ENCODE peak calls at places on chromosomes 11 and 22, in seven cellular contexts. One of them, this sample, is unnamed.

GRCh38 chr11:56340289-56340688 is 5.5 kb upstream of the OR8K1 start:
- DNase-seq in body of pancreas: no peak
- DNase-seq in IMR-90: no peak
- DNase-seq in thyroid gland: no peak
- DNase-seq in stomach: no peak
- DNase-seq in A549: no peak
- DNase-seq in ovary: no peak
- DNase-seq in this sample: no peak

GRCh38 chr11:93005239-93005638 is 35.8 kb downstream of the MTNR1B start:
- DNase-seq in A549: no peak
- DNase-seq in body of pancreas: no peak
- DNase-seq in ovary: no peak
- DNase-seq in stomach: no peak
- DNase-seq in thyroid gland: no peak
- DNase-seq in IMR-90: peak; percentile 63
- DNase-seq in this sample: no peak

GRCh38 chr22:46734830-46735453 is 3.1 kb downstream of the CERK start:
- DNase-seq in thyroid gland: peak; percentile 91
- DNase-seq in stomach: peak; percentile 56
- DNase-seq in A549: no peak
- DNase-seq in IMR-90: no peak
- DNase-seq in body of pancreas: peak; percentile 53
- DNase-seq in ovary: no peak
- DNase-seq in this sample: no peak

GRCh38 chr11:108985611-108986279 is 320.9 kb downstream of the DDX10 start:
- DNase-seq in ovary: no peak
- DNase-seq in body of pancreas: no peak
- DNase-seq in thyroid gland: no peak
- DNase-seq in A549: no peak
- DNase-seq in IMR-90: peak; percentile 82
- DNase-seq in stomach: no peak
- DNase-seq in this sample: no peak

GRCh38 chr22:19130959-19131684 is at the start of gene TSSK2:
- DNase-seq in IMR-90: no peak
- DNase-seq in ovary: no peak
- DNase-seq in body of pancreas: no peak
- DNase-seq in A549: no peak
- DNase-seq in stomach: no peak
- DNase-seq in thyroid gland: no peak
- DNase-seq in this sample: no peak

GRCh38 chr22:35622132-35622913 is 5.2 kb upstream of the MB start:
- DNase-seq in body of pancreas: peak; percentile 56
- DNase-seq in stomach: peak; percentile 46
- DNase-seq in A549: no peak
- DNase-seq in thyroid gland: peak; percentile 74
- DNase-seq in IMR-90: no peak
- DNase-seq in ovary: peak; percentile 46
- DNase-seq in this sample: peak; percentile 38

GRCh38 chr11:17531818-17532131 is 12.4 kb downstream of the USH1C start:
- DNase-seq in A549: no peak
- DNase-seq in stomach: no peak
- DNase-seq in ovary: no peak
- DNase-seq in body of pancreas: no peak
- DNase-seq in IMR-90: peak; percentile 64
- DNase-seq in thyroid gland: no peak
- DNase-seq in this sample: no peak

GRCh38 chr11:120707663-120708062 is 196.1 kb downstream of the GRIK4 start:
- DNase-seq in stomach: no peak
- DNase-seq in thyroid gland: no peak
- DNase-seq in IMR-90: no peak
- DNase-seq in ovary: no peak
- DNase-seq in body of pancreas: no peak
- DNase-seq in A549: no peak
- DNase-seq in this sample: no peak

GRCh38 chr22:31099386-31099785 is 8.0 kb downstream of the SELENOM start:
- DNase-seq in stomach: no peak
- DNase-seq in A549: no peak
- DNase-seq in thyroid gland: no peak
- DNase-seq in ovary: no peak
- DNase-seq in body of pancreas: no peak
- DNase-seq in IMR-90: peak; percentile 40
- DNase-seq in this sample: no peak

GRCh38 chr22:17120711-17121234 is 387 bp downstream of the TMEM121B start:
- DNase-seq in stomach: no peak
- DNase-seq in IMR-90: no peak
- DNase-seq in body of pancreas: no peak
- DNase-seq in A549: no peak
- DNase-seq in ovary: no peak
- DNase-seq in thyroid gland: no peak
- DNase-seq in this sample: peak; percentile 31

GRCh38 chr11:27472398-27473016 is at the start of gene LGR4:
- DNase-seq in body of pancreas: peak; percentile 97
- DNase-seq in A549: peak; percentile 84
- DNase-seq in IMR-90: peak; percentile 90
- DNase-seq in ovary: peak; percentile 89
- DNase-seq in stomach: peak; percentile 95
- DNase-seq in thyroid gland: peak; percentile 97
- DNase-seq in this sample: peak; percentile 99

GRCh38 chr22:39634530-39635399 is 64.2 kb downstream of the CACNA1I start:
- DNase-seq in A549: peak; percentile 78
- DNase-seq in body of pancreas: peak; percentile 53
- DNase-seq in IMR-90: peak; percentile 92
- DNase-seq in stomach: peak; percentile 44
- DNase-seq in thyroid gland: peak; percentile 79
- DNase-seq in ovary: no peak
- DNase-seq in this sample: no peak

GRCh38 chr22:46421272-46421671 is 85.8 kb downstream of the TRMU start:
- DNase-seq in ovary: no peak
- DNase-seq in thyroid gland: no peak
- DNase-seq in A549: no peak
- DNase-seq in body of pancreas: no peak
- DNase-seq in IMR-90: no peak
- DNase-seq in stomach: no peak
- DNase-seq in this sample: no peak

GRCh38 chr11:1178906-1179305 is 21.2 kb downstream of the MUC5AC start:
- DNase-seq in ovary: no peak
- DNase-seq in stomach: no peak
- DNase-seq in thyroid gland: no peak
- DNase-seq in IMR-90: no peak
- DNase-seq in A549: no peak
- DNase-seq in body of pancreas: no peak
- DNase-seq in this sample: no peak

GRCh38 chr11:27694992-27695391 is 5.3 kb downstream of the BDNF start:
- DNase-seq in ovary: no peak
- DNase-seq in body of pancreas: no peak
- DNase-seq in thyroid gland: no peak
- DNase-seq in IMR-90: no peak
- DNase-seq in stomach: no peak
- DNase-seq in A549: no peak
- DNase-seq in this sample: no peak

GRCh38 chr11:44979536-44980399 is 29.1 kb upstream of the TP53I11 start:
- DNase-seq in thyroid gland: peak; percentile 87
- DNase-seq in IMR-90: no peak
- DNase-seq in stomach: peak; percentile 92
- DNase-seq in ovary: no peak
- DNase-seq in body of pancreas: peak; percentile 90
- DNase-seq in A549: peak; percentile 75
- DNase-seq in this sample: no peak

GRCh38 chr11:57311109-57311936 is 13.4 kb downstream of the TNKS1BP1 start:
- DNase-seq in A549: peak; percentile 98
- DNase-seq in stomach: peak; percentile 94
- DNase-seq in body of pancreas: peak; percentile 98
- DNase-seq in ovary: peak; percentile 92
- DNase-seq in thyroid gland: peak; percentile 97
- DNase-seq in IMR-90: peak; percentile 97
- DNase-seq in this sample: peak; percentile 86

GRCh38 chr22:36741204-36741793 is 34.6 kb downstream of the IFT27 start:
- DNase-seq in body of pancreas: no peak
- DNase-seq in IMR-90: no peak
- DNase-seq in stomach: peak; percentile 5
- DNase-seq in A549: peak; percentile 20
- DNase-seq in ovary: no peak
- DNase-seq in thyroid gland: no peak
- DNase-seq in this sample: peak; percentile 26

GRCh38 chr11:37527545-37527944 is 929.5 kb upstream of the RAG2 start:
- DNase-seq in thyroid gland: no peak
- DNase-seq in body of pancreas: no peak
- DNase-seq in stomach: no peak
- DNase-seq in A549: no peak
- DNase-seq in ovary: no peak
- DNase-seq in IMR-90: no peak
- DNase-seq in this sample: no peak

GRCh38 chr11:37525336-37525735 is 927.3 kb upstream of the RAG2 start:
- DNase-seq in ovary: no peak
- DNase-seq in IMR-90: peak; percentile 38
- DNase-seq in stomach: no peak
- DNase-seq in A549: no peak
- DNase-seq in body of pancreas: no peak
- DNase-seq in thyroid gland: no peak
- DNase-seq in this sample: no peak
- TF ChIP-seq CTCF in ovary: no peak
- TF ChIP-seq CTCF in IMR-90: peak; percentile 52
- TF ChIP-seq CTCF in stomach: no peak
- TF ChIP-seq CTCF in A549: no peak
- TF ChIP-seq CTCF in body of pancreas: no peak
- TF ChIP-seq CTCF in thyroid gland: no peak
- TF ChIP-seq CTCF in this sample: peak; percentile 13

GRCh38 chr22:33397381-33397907 is 339.3 kb upstream of the SYN3 start:
- DNase-seq in ovary: no peak
- DNase-seq in IMR-90: peak; percentile 1
- DNase-seq in thyroid gland: no peak
- DNase-seq in body of pancreas: no peak
- DNase-seq in A549: no peak
- DNase-seq in stomach: no peak
- DNase-seq in this sample: no peak

GRCh38 chr22:33389927-33390326 is 331.7 kb upstream of the SYN3 start:
- DNase-seq in ovary: no peak
- DNase-seq in stomach: no peak
- DNase-seq in A549: no peak
- DNase-seq in body of pancreas: no peak
- DNase-seq in IMR-90: peak; percentile 41
- DNase-seq in thyroid gland: no peak
- DNase-seq in this sample: no peak

GRCh38 chr22:33391298-33391697 is 333.1 kb upstream of the SYN3 start:
- DNase-seq in stomach: no peak
- DNase-seq in thyroid gland: no peak
- DNase-seq in A549: no peak
- DNase-seq in ovary: no peak
- DNase-seq in IMR-90: no peak
- DNase-seq in body of pancreas: no peak
- DNase-seq in this sample: no peak

GRCh38 chr22:33393432-33393831 is 335.3 kb upstream of the SYN3 start:
- DNase-seq in stomach: no peak
- DNase-seq in A549: no peak
- DNase-seq in body of pancreas: no peak
- DNase-seq in thyroid gland: no peak
- DNase-seq in ovary: no peak
- DNase-seq in IMR-90: no peak
- DNase-seq in this sample: no peak
- H3K27ac ChIP-seq in stomach: no peak overlapping the region
- H3K27ac ChIP-seq in A549: no peak overlapping the region
- H3K27ac ChIP-seq in body of pancreas: no peak overlapping the region
- H3K27ac ChIP-seq in thyroid gland: no peak overlapping the region
- H3K27ac ChIP-seq in ovary: no peak overlapping the region
- H3K27ac ChIP-seq in IMR-90: no peak overlapping the region
- H3K27ac ChIP-seq in this sample: no peak overlapping the region

DNA sequence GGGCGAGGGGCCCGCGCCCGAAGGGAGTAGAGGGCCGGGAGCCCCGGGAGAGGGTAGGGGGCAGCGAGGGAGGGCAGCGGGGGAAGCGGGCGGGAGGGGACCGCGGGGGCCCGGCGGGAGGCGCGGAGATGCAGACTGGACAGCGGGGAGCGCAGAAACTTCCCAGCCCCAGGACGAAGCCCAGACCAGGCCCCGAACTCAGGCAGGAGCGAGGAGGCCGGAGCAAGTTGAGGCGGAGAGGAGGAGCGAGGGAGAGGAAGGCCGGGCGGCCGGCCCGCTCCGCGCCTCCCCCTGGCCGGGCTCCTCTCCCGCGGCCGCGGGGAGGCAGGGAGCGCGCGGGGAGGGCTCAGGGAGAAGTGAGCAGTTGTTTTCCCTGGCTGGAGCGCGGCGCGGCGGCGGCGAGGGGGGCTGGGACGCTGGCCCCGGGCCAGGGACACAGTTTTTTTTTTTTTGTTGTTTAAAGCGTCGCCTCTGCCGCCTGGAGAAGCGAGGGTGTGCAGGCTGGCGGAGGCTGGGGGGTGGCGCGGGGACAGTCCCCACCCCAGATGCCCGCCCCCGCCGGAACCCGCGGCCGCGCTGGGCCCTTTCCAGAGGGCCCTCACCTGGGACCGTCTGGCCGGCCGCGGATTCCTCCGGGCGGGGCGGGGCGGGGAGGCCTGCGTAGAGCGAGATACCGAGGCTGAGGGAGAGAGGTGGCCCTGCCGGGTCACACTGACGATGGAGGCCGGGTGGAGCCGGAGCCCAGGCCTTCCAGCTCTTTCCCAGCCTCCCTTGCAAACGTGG is at the start of gene LTBP3:
- DNase-seq in body of pancreas: peak; percentile 89
- DNase-seq in IMR-90: peak; percentile 71
- DNase-seq in stomach: peak; percentile 87
- DNase-seq in ovary: peak; percentile 88
- DNase-seq in A549: peak; percentile 59
- DNase-seq in thyroid gland: peak; percentile 92
- DNase-seq in this sample: peak; percentile 76
- TF ChIP-seq POLR2A in body of pancreas: peak; percentile 74
- TF ChIP-seq POLR2A in IMR-90: peak; percentile 27
- TF ChIP-seq POLR2A in stomach: no peak
- TF ChIP-seq POLR2A in ovary: peak; percentile 26
- TF ChIP-seq POLR2A in A549: peak; percentile 18
- TF ChIP-seq POLR2A in thyroid gland: no peak
- TF ChIP-seq POLR2A in this sample: no peak

DNA sequence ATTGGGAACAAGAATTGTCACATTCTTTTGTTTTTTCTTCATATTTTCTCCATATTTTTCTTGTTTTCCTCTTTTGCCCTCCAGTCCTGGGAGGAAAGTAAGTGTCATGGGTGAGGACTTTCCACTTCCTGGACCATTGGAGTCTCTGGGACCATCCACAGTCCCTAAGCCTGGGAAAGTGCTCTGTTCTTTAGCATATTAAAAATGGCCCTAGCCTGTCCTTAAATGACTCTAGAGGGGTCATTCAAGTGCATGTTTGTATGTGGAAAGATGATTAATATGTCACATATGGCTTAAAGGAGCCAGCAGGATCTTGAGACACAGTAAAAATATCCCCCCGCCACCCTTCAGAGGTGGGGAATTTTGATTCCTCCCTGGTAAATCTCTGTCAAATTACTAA is 20.1 kb upstream of the SCGB1D1 start:
- DNase-seq in ovary: no peak
- DNase-seq in A549: no peak
- DNase-seq in IMR-90: no peak
- DNase-seq in stomach: no peak
- DNase-seq in thyroid gland: no peak
- DNase-seq in body of pancreas: no peak
- DNase-seq in this sample: no peak
- TF ChIP-seq CTCF in ovary: no peak
- TF ChIP-seq CTCF in A549: no peak
- TF ChIP-seq CTCF in IMR-90: no peak
- TF ChIP-seq CTCF in stomach: no peak
- TF ChIP-seq CTCF in thyroid gland: no peak
- TF ChIP-seq CTCF in body of pancreas: no peak
- TF ChIP-seq CTCF in this sample: no peak

GRCh38 chr11:114202011-114202609 is 94.1 kb upstream of the NNMT start:
- DNase-seq in ovary: no peak
- DNase-seq in stomach: no peak
- DNase-seq in body of pancreas: no peak
- DNase-seq in thyroid gland: no peak
- DNase-seq in A549: no peak
- DNase-seq in IMR-90: no peak
- DNase-seq in this sample: no peak
- H3K27ac ChIP-seq in ovary: no peak overlapping the region
- H3K27ac ChIP-seq in stomach: no peak overlapping the region
- H3K27ac ChIP-seq in body of pancreas: no peak overlapping the region
- H3K27ac ChIP-seq in thyroid gland: no peak overlapping the region
- H3K27ac ChIP-seq in A549: no peak overlapping the region
- H3K27ac ChIP-seq in IMR-90: no peak overlapping the region
- H3K27ac ChIP-seq in this sample: no peak overlapping the region

This sample was measured in testis.